ENCODE peak calls at places on chromosomes 12 and 14, in four cellular contexts. V, K, P and U are unnamed samples.

GRCh38 chr14:51607677-51608076 is 44.0 kb upstream of the FRMD6 start:
- DNase-seq in V (no peak), K (no peak), P (peak), U (no peak)

GRCh38 chr14:88660056-88660455 is 97.2 kb downstream of the ZC3H14 start:
- DNase-seq in V (no peak), K (no peak), P (peak), U (no peak)

GRCh38 chr14:73339846-73340565 is 102.7 kb downstream of the PAPLN start:
- DNase-seq in V (no peak), K (no peak), P (no peak), U (no peak)

GRCh38 chr14:106691601-106692291 is 1165.4 kb downstream of the TMEM121 start:
- DNase-seq in V (no peak), K (peak), P (no peak), U (no peak)

GRCh38 chr12:122411537-122411936 is 10.9 kb downstream of the CLIP1 start:
- DNase-seq in V (no peak), K (no peak), P (no peak), U (no peak)

GRCh38 chr14:89746135-89746534 is 208.4 kb downstream of the EFCAB11 start:
- DNase-seq in V (no peak), K (no peak), P (no peak), U (no peak)

GRCh38 chr14:93073833-93074769 is 41.6 kb downstream of the ITPK1 start:
- DNase-seq in V (no peak), K (peak), P (peak), U (peak)

GRCh38 chr14:83297361-83297760 is 1763.7 kb upstream of the SEL1L start:
- DNase-seq in V (no peak), K (no peak), P (no peak), U (no peak)

GRCh38 chr12:89889051-89889450 is 180.4 kb upstream of the ATP2B1 start:
- DNase-seq in V (no peak), K (no peak), P (no peak), U (no peak)